ENCODE peak calls at places on chromosome 20, in four cellular contexts. One of them, this sample, is unnamed.

GRCh38 chr20:881051-881820 is 34.9 kb downstream of the ANGPT4 start:
- DNase-seq in SK-N-SH: no peak
- DNase-seq in H1: no peak
- DNase-seq in K562: peak; percentile 3
- DNase-seq in this sample: no peak

GRCh38 chr20:46312075-46312944 is 4.0 kb upstream of the CDH22 start:
- DNase-seq in K562: peak; percentile 64
- DNase-seq in H1: peak; percentile 46
- DNase-seq in SK-N-SH: peak; percentile 87
- DNase-seq in this sample: peak; percentile 84

GRCh38 chr20:53827996-53828672 is 234.5 kb upstream of the ZNF217 start:
- DNase-seq in H1: no peak
- DNase-seq in K562: no peak
- DNase-seq in SK-N-SH: no peak
- DNase-seq in this sample: no peak

GRCh38 chr20:58706975-58707681 is 14.5 kb downstream of the NPEPL1 start:
- DNase-seq in K562: no peak
- DNase-seq in H1: no peak
- DNase-seq in SK-N-SH: peak; percentile 31
- DNase-seq in this sample: peak; percentile 8

GRCh38 chr20:38889792-38890496 is 36.3 kb upstream of the FAM83D start:
- DNase-seq in K562: peak; percentile 83
- DNase-seq in SK-N-SH: peak; percentile 34
- DNase-seq in H1: no peak
- DNase-seq in this sample: no peak

GRCh38 chr20:53079883-53080282 is 107.7 kb downstream of the TSHZ2 start:
- DNase-seq in SK-N-SH: peak; percentile 49
- DNase-seq in H1: no peak
- DNase-seq in K562: no peak
- DNase-seq in this sample: no peak

GRCh38 chr20:40471261-40471629 is 217.8 kb downstream of the MAFB start:
- DNase-seq in H1: peak; percentile 17
- DNase-seq in SK-N-SH: peak; percentile 47
- DNase-seq in K562: peak; percentile 5
- DNase-seq in this sample: peak; percentile 47

GRCh38 chr20:51597389-51598231 is 55.1 kb upstream of the NFATC2 start:
- DNase-seq in H1: no peak
- DNase-seq in SK-N-SH: no peak
- DNase-seq in K562: no peak
- DNase-seq in this sample: no peak

GRCh38 chr20:50467618-50468373 is 42.4 kb upstream of the PTPN1 start:
- DNase-seq in K562: peak; percentile 86
- DNase-seq in SK-N-SH: peak; percentile 57
- DNase-seq in H1: no peak
- DNase-seq in this sample: peak; percentile 44

GRCh38 chr20:6924681-6925080 is 157.2 kb downstream of the BMP2 start:
- DNase-seq in SK-N-SH: no peak
- DNase-seq in H1: no peak
- DNase-seq in K562: no peak
- DNase-seq in this sample: no peak

GRCh38 chr20:14992961-14993360 is 655.5 kb upstream of the FLRT3 start:
- DNase-seq in K562: no peak
- DNase-seq in H1: no peak
- DNase-seq in SK-N-SH: peak; percentile 43
- DNase-seq in this sample: no peak

GRCh38 chr20:41818369-41818768 is 200.2 kb upstream of the CHD6 start:
- DNase-seq in H1: no peak
- DNase-seq in SK-N-SH: no peak
- DNase-seq in K562: no peak
- DNase-seq in this sample: no peak
- TF ChIP-seq TEAD4 in H1: no peak
- TF ChIP-seq TEAD4 in SK-N-SH: no peak
- TF ChIP-seq TEAD4 in K562: no peak
- TF ChIP-seq TEAD4 in this sample: no peak

GRCh38 chr20:35657271-35657670 is 7.4 kb downstream of the CPNE1 start:
- DNase-seq in H1: no peak
- DNase-seq in K562: no peak
- DNase-seq in SK-N-SH: no peak
- DNase-seq in this sample: no peak

GRCh38 chr20:35662541-35662940 is 2.2 kb downstream of the CPNE1 start:
- DNase-seq in K562: no peak
- DNase-seq in H1: no peak
- DNase-seq in SK-N-SH: no peak
- DNase-seq in this sample: no peak

GRCh38 chr20:35661013-35661412 is 3.7 kb downstream of the CPNE1 start:
- DNase-seq in K562: no peak
- DNase-seq in SK-N-SH: no peak
- DNase-seq in H1: no peak
- DNase-seq in this sample: no peak

GRCh38 chr20:35661908-35662307 is 2.8 kb downstream of the CPNE1 start:
- DNase-seq in H1: no peak
- DNase-seq in K562: no peak
- DNase-seq in SK-N-SH: no peak
- DNase-seq in this sample: no peak

GRCh38 chr20:35660122-35660937 is 4.4 kb downstream of the CPNE1 start:
- DNase-seq in K562: no peak
- DNase-seq in SK-N-SH: no peak
- DNase-seq in H1: no peak
- DNase-seq in this sample: no peak
- TF ChIP-seq TEAD4 in K562: no peak
- TF ChIP-seq TEAD4 in SK-N-SH: no peak
- TF ChIP-seq TEAD4 in H1: no peak
- TF ChIP-seq TEAD4 in this sample: no peak

GRCh38 chr20:9160760-9161159 is 91.9 kb downstream of the PLCB4 start:
- DNase-seq in H1: no peak
- DNase-seq in SK-N-SH: no peak
- DNase-seq in K562: no peak
- DNase-seq in this sample: no peak

GRCh38 chr20:9161308-9161707 is 92.4 kb downstream of the PLCB4 start:
- DNase-seq in H1: no peak
- DNase-seq in K562: no peak
- DNase-seq in SK-N-SH: no peak
- DNase-seq in this sample: no peak

GRCh38 chr20:9169409-9169808 is 100.5 kb downstream of the PLCB4 start:
- DNase-seq in SK-N-SH: no peak
- DNase-seq in K562: no peak
- DNase-seq in H1: no peak
- DNase-seq in this sample: no peak

GRCh38 chr20:9163995-9164394 is 95.1 kb downstream of the PLCB4 start:
- DNase-seq in K562: no peak
- DNase-seq in H1: no peak
- DNase-seq in SK-N-SH: peak; percentile 4
- DNase-seq in this sample: no peak

DNA sequence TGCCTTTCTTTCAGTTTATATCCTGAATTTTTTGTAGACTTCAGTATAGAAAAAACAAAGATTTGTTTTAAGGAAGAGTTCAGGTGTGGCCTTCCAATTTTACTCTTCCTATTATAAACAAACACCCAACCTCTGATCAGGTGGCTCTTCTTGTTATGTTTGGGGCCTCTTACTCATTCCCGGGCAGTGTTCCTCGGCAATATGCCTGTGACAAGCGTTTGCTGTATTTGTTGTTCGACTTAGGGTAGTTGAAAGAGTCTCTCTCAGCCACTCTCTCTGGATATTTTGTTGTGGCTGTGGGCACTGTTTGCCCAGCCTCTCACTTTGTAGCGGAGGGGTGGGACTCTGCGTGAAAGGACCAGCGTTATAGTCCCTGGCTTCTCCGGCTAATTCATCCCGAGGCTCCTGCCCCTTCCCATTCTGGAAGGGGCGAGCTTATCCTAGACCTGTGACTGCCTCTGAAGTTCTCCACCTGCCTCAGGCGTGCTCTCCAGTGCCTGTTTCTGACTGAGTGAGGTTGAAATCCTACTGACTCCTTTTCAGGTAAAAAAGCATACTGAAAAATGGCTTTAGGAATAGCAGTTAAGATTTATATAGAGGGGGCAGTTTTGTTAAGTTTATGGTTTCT is 97.4 kb downstream of the PLCB4 start:
- DNase-seq in K562: no peak
- DNase-seq in H1: no peak
- DNase-seq in SK-N-SH: no peak
- DNase-seq in this sample: no peak
- TF ChIP-seq TEAD4 in K562: no peak
- TF ChIP-seq TEAD4 in H1: no peak
- TF ChIP-seq TEAD4 in SK-N-SH: no peak
- TF ChIP-seq TEAD4 in this sample: no peak

GRCh38 chr20:47952165-47952564 is 166.9 kb upstream of the SULF2 start:
- DNase-seq in K562: no peak
- DNase-seq in H1: no peak
- DNase-seq in SK-N-SH: no peak
- DNase-seq in this sample: no peak

GRCh38 chr20:47951521-47951951 is 166.3 kb upstream of the SULF2 start:
- DNase-seq in H1: no peak
- DNase-seq in K562: no peak
- DNase-seq in SK-N-SH: no peak
- DNase-seq in this sample: no peak

GRCh38 chr20:47950557-47951283 is 165.4 kb upstream of the SULF2 start:
- DNase-seq in H1: no peak
- DNase-seq in SK-N-SH: no peak
- DNase-seq in K562: no peak
- DNase-seq in this sample: no peak

GRCh38 chr20:47949230-47949629 is 163.9 kb upstream of the SULF2 start:
- DNase-seq in SK-N-SH: no peak
- DNase-seq in H1: no peak
- DNase-seq in K562: no peak
- DNase-seq in this sample: no peak

DNA sequence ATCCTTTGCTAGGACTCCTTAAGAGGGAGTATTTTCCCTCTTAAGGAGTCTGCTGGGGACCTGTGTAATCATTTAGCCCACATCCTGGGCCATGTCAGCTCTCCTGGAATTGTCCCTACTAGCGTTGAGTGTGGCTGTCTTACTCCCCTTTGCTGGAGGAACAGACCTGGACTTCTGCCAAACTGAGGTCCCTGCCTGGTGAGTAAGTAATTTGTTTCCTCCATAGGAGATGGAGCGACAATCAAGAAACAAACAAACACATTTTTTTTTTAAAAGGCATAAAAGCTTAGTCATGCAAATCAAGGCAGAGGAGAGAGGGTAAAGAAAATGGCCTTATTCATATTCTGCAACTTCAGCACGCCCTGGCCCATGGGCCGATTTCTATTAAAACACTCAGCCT is 164.8 kb upstream of the SULF2 start:
- DNase-seq in H1: no peak
- DNase-seq in SK-N-SH: peak; percentile 40
- DNase-seq in K562: peak; percentile 17
- DNase-seq in this sample: no peak
- TF ChIP-seq TEAD4 in H1: no peak
- TF ChIP-seq TEAD4 in SK-N-SH: no peak
- TF ChIP-seq TEAD4 in K562: no peak
- TF ChIP-seq TEAD4 in this sample: no peak

DNA sequence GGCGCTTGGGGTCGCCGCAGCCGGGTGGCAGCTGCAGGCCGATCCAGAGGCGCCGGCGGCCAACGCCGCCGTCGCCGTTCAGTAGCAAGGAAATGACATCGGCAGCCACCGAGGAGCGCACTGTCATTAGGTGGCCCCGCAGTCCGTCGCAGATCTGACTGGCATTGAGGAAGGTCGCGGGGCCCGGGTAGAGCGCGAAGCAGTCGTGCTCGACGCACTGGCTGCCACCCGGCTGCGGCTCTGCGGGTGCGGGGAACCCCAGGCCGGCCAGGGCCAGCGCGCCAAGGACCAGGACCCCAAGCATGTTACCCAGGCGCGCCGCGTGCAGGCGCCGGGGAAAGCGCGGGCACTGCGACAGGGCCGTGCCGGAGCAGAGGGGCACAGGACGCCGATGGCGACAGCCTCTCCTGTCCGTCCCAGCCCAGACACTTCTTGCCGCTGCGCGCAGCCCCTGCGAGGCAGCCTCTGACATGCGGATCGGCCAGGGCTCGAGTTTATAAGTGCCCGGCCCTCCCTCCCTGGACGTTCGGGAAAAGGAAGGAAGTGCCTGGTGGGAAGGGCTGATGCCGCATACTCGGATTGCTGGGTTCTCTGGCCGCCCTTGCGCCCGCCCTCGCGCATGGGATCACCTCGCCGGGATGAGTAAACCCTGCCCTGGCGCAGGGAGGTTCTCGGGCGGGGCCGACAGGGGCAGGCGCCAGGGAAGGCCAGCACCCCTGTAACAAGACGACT is at the start of gene THBD:
- DNase-seq in K562: no peak
- DNase-seq in SK-N-SH: no peak
- DNase-seq in H1: no peak
- DNase-seq in this sample: peak; percentile 56
- TF ChIP-seq TEAD4 in K562: no peak
- TF ChIP-seq TEAD4 in SK-N-SH: no peak
- TF ChIP-seq TEAD4 in H1: no peak
- TF ChIP-seq TEAD4 in this sample: peak; percentile 78

GRCh38 chr20:63059684-63060056 is 52.9 kb upstream of the BHLHE23 start:
- DNase-seq in SK-N-SH: no peak
- DNase-seq in K562: no peak
- DNase-seq in H1: no peak
- DNase-seq in this sample: peak; percentile 5

GRCh38 chr20:63060057-63060991 is 53.6 kb upstream of the BHLHE23 start:
- DNase-seq in K562: peak; percentile 16
- DNase-seq in SK-N-SH: peak; percentile 86
- DNase-seq in H1: no peak
- DNase-seq in this sample: peak; percentile 11

GRCh38 chr20:63061701-63062100 is 54.9 kb upstream of the BHLHE23 start:
- DNase-seq in K562: no peak
- DNase-seq in SK-N-SH: no peak
- DNase-seq in H1: no peak
- DNase-seq in this sample: no peak

GRCh38 chr20:63062188-63063140 is 55.7 kb upstream of the BHLHE23 start:
- DNase-seq in SK-N-SH: no peak
- DNase-seq in H1: no peak
- DNase-seq in K562: no peak
- DNase-seq in this sample: peak; percentile 5

DNA sequence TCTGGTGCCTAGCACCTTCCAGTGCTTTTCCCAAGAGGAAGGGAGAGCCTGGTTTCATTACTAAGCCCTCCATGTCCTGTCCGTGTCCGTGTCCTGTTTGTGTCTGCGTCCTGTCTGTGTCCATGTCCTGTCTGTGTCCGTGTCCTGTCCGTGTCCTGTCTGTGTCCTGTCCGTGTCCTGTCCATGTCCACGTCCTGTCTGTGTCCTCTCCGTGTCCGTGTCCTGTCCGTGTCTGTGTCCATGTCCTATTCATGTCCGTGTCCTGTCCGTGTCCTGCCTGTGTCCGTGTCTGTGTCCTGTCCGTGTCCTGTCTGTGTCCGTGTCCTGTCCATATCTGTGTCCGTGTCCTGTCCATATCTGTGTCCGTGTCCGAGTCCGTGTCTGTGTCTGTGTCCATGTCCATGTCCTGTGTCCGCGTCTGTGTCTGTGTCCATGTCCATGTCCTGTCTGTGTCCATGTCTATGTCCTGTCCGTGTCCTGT is 54.3 kb upstream of the BHLHE23 start:
- DNase-seq in SK-N-SH: no peak
- DNase-seq in H1: no peak
- DNase-seq in K562: no peak
- DNase-seq in this sample: peak; percentile 6
- TF ChIP-seq TEAD4 in SK-N-SH: no peak
- TF ChIP-seq TEAD4 in H1: no peak
- TF ChIP-seq TEAD4 in K562: no peak
- TF ChIP-seq TEAD4 in this sample: no peak

This sample was measured in WTC11.